ENCODE peak calls at places on chromosomes 11 and 22, in ten cellular contexts. One of them, this sample, is unnamed.

GRCh38 chr22:30233582-30233981 is 13.0 kb downstream of the LIF start:
- DNase-seq in sigmoid colon: no peak
- DNase-seq in HT-29: no peak
- DNase-seq in mammary epithelial cell: no peak
- DNase-seq in anterior cingulate cortex: no peak
- DNase-seq in dorsolateral prefrontal cortex: no peak
- DNase-seq in RWPE1: no peak
- DNase-seq in COR-L47: no peak
- DNase-seq in coronary artery: no peak
- DNase-seq in amniotic epithelial cell: no peak
- DNase-seq in this sample: no peak

GRCh38 chr22:36940676-36941075 is 27.2 kb downstream of the CSF2RB start:
- DNase-seq in sigmoid colon: no peak
- DNase-seq in HT-29: no peak
- DNase-seq in mammary epithelial cell: no peak
- DNase-seq in anterior cingulate cortex: no peak
- DNase-seq in dorsolateral prefrontal cortex: no peak
- DNase-seq in RWPE1: no peak
- DNase-seq in COR-L47: no peak
- DNase-seq in coronary artery: no peak
- DNase-seq in amniotic epithelial cell: no peak
- DNase-seq in this sample: no peak

GRCh38 chr11:7882860-7883259 is 48.2 kb downstream of the OR10A6 start:
- DNase-seq in sigmoid colon: no peak
- DNase-seq in HT-29: no peak
- DNase-seq in mammary epithelial cell: no peak
- DNase-seq in anterior cingulate cortex: no peak
- DNase-seq in dorsolateral prefrontal cortex: no peak
- DNase-seq in RWPE1: no peak
- DNase-seq in COR-L47: no peak
- DNase-seq in coronary artery: no peak
- DNase-seq in amniotic epithelial cell: no peak
- DNase-seq in this sample: no peak

GRCh38 chr11:92707173-92707619 is 262.3 kb upstream of the MTNR1B start:
- DNase-seq in sigmoid colon: no peak
- DNase-seq in HT-29: no peak
- DNase-seq in mammary epithelial cell: peak; percentile 98
- DNase-seq in anterior cingulate cortex: no peak
- DNase-seq in dorsolateral prefrontal cortex: no peak
- DNase-seq in RWPE1: peak; percentile 67
- DNase-seq in COR-L47: peak; percentile 98
- DNase-seq in coronary artery: no peak
- DNase-seq in amniotic epithelial cell: no peak
- DNase-seq in this sample: no peak

GRCh38 chr11:110317516-110317932 is 21.1 kb upstream of the RDX start:
- DNase-seq in sigmoid colon: no peak
- DNase-seq in HT-29: peak; percentile 36
- DNase-seq in mammary epithelial cell: peak; percentile 33
- DNase-seq in anterior cingulate cortex: no peak
- DNase-seq in dorsolateral prefrontal cortex: no peak
- DNase-seq in RWPE1: no peak
- DNase-seq in COR-L47: peak; percentile 95
- DNase-seq in coronary artery: no peak
- DNase-seq in amniotic epithelial cell: peak; percentile 58
- DNase-seq in this sample: no peak

GRCh38 chr11:25928076-25928475 is 403.9 kb upstream of the ANO3 start:
- DNase-seq in sigmoid colon: no peak
- DNase-seq in HT-29: no peak
- DNase-seq in mammary epithelial cell: no peak
- DNase-seq in anterior cingulate cortex: no peak
- DNase-seq in dorsolateral prefrontal cortex: no peak
- DNase-seq in RWPE1: no peak
- DNase-seq in COR-L47: no peak
- DNase-seq in coronary artery: no peak
- DNase-seq in amniotic epithelial cell: no peak
- DNase-seq in this sample: no peak

GRCh38 chr11:8022876-8023275 is 35.7 kb downstream of the EIF3F start:
- DNase-seq in sigmoid colon: no peak
- DNase-seq in HT-29: no peak
- DNase-seq in mammary epithelial cell: no peak
- DNase-seq in anterior cingulate cortex: no peak
- DNase-seq in dorsolateral prefrontal cortex: no peak
- DNase-seq in RWPE1: no peak
- DNase-seq in COR-L47: no peak
- DNase-seq in coronary artery: peak; percentile 71
- DNase-seq in amniotic epithelial cell: no peak
- DNase-seq in this sample: peak; percentile 26

GRCh38 chr11:85755285-85755684 is 55.7 kb downstream of the SYTL2 start:
- DNase-seq in sigmoid colon: no peak
- DNase-seq in HT-29: no peak
- DNase-seq in mammary epithelial cell: no peak
- DNase-seq in anterior cingulate cortex: no peak
- DNase-seq in dorsolateral prefrontal cortex: no peak
- DNase-seq in RWPE1: no peak
- DNase-seq in COR-L47: no peak
- DNase-seq in coronary artery: no peak
- DNase-seq in amniotic epithelial cell: no peak
- DNase-seq in this sample: no peak

GRCh38 chr11:120130991-120131760 is 6.7 kb downstream of the TRIM29 start:
- DNase-seq in sigmoid colon: peak; percentile 33
- DNase-seq in HT-29: no peak
- DNase-seq in mammary epithelial cell: no peak
- DNase-seq in anterior cingulate cortex: no peak
- DNase-seq in dorsolateral prefrontal cortex: peak; percentile 13
- DNase-seq in RWPE1: no peak
- DNase-seq in COR-L47: no peak
- DNase-seq in coronary artery: peak; percentile 62
- DNase-seq in amniotic epithelial cell: no peak
- DNase-seq in this sample: peak; percentile 73

GRCh38 chr11:61567286-61568061 is 13.4 kb downstream of the SYT7 start:
- DNase-seq in sigmoid colon: peak; percentile 79
- DNase-seq in HT-29: peak; percentile 92
- DNase-seq in mammary epithelial cell: peak; percentile 70
- DNase-seq in anterior cingulate cortex: peak; percentile 46
- DNase-seq in dorsolateral prefrontal cortex: peak; percentile 71
- DNase-seq in RWPE1: peak; percentile 88
- DNase-seq in COR-L47: no peak
- DNase-seq in coronary artery: no peak
- DNase-seq in amniotic epithelial cell: peak; percentile 70
- DNase-seq in this sample: peak; percentile 87

GRCh38 chr11:114166897-114167323 is 107.4 kb downstream of the ZBTB16 start:
- DNase-seq in sigmoid colon: peak; percentile 82
- DNase-seq in HT-29: no peak
- DNase-seq in mammary epithelial cell: peak; percentile 83
- DNase-seq in anterior cingulate cortex: no peak
- DNase-seq in dorsolateral prefrontal cortex: no peak
- DNase-seq in RWPE1: peak; percentile 77
- DNase-seq in COR-L47: peak; percentile 74
- DNase-seq in coronary artery: no peak
- DNase-seq in amniotic epithelial cell: peak; percentile 92
- DNase-seq in this sample: no peak

GRCh38 chr11:73012121-73012863 is 129.8 kb downstream of the FCHSD2 start:
- DNase-seq in sigmoid colon: no peak
- DNase-seq in HT-29: no peak
- DNase-seq in mammary epithelial cell: peak; percentile 31
- DNase-seq in anterior cingulate cortex: no peak
- DNase-seq in dorsolateral prefrontal cortex: no peak
- DNase-seq in RWPE1: peak; percentile 3
- DNase-seq in COR-L47: peak; percentile 20
- DNase-seq in coronary artery: no peak
- DNase-seq in amniotic epithelial cell: peak; percentile 48
- DNase-seq in this sample: no peak

GRCh38 chr11:116459644-116460043 is 313.1 kb downstream of the BUD13 start:
- DNase-seq in sigmoid colon: no peak
- DNase-seq in HT-29: no peak
- DNase-seq in mammary epithelial cell: no peak
- DNase-seq in anterior cingulate cortex: no peak
- DNase-seq in dorsolateral prefrontal cortex: no peak
- DNase-seq in RWPE1: no peak
- DNase-seq in COR-L47: no peak
- DNase-seq in coronary artery: no peak
- DNase-seq in amniotic epithelial cell: no peak
- DNase-seq in this sample: no peak

GRCh38 chr22:37893583-37893983 is 12.5 kb upstream of the MICALL1 start:
- DNase-seq in sigmoid colon: no peak
- DNase-seq in HT-29: no peak
- DNase-seq in mammary epithelial cell: no peak
- DNase-seq in anterior cingulate cortex: no peak
- DNase-seq in dorsolateral prefrontal cortex: no peak
- DNase-seq in RWPE1: no peak
- DNase-seq in COR-L47: no peak
- DNase-seq in coronary artery: no peak
- DNase-seq in amniotic epithelial cell: no peak
- DNase-seq in this sample: no peak

GRCh38 chr11:107040447-107041444 is 22.5 kb upstream of the GUCY1A2 start:
- DNase-seq in sigmoid colon: no peak
- DNase-seq in HT-29: no peak
- DNase-seq in mammary epithelial cell: peak; percentile 61
- DNase-seq in anterior cingulate cortex: no peak
- DNase-seq in dorsolateral prefrontal cortex: no peak
- DNase-seq in RWPE1: no peak
- DNase-seq in COR-L47: no peak
- DNase-seq in coronary artery: no peak
- DNase-seq in amniotic epithelial cell: peak; percentile 91
- DNase-seq in this sample: no peak

GRCh38 chr11:46242961-46243795 is 34.3 kb upstream of the CREB3L1 start:
- DNase-seq in sigmoid colon: peak; percentile 97
- DNase-seq in HT-29: peak; percentile 96
- DNase-seq in mammary epithelial cell: peak; percentile 90
- DNase-seq in anterior cingulate cortex: peak; percentile 69
- DNase-seq in dorsolateral prefrontal cortex: peak; percentile 91
- DNase-seq in RWPE1: peak; percentile 97
- DNase-seq in COR-L47: peak; percentile 83
- DNase-seq in coronary artery: peak; percentile 94
- DNase-seq in amniotic epithelial cell: peak; percentile 89
- DNase-seq in this sample: peak; percentile 95

GRCh38 chr11:69287968-69288882 is 5.7 kb upstream of the MYEOV start:
- DNase-seq in sigmoid colon: no peak
- DNase-seq in HT-29: peak; percentile 45
- DNase-seq in mammary epithelial cell: no peak
- DNase-seq in anterior cingulate cortex: no peak
- DNase-seq in dorsolateral prefrontal cortex: no peak
- DNase-seq in RWPE1: no peak
- DNase-seq in COR-L47: no peak
- DNase-seq in coronary artery: no peak
- DNase-seq in amniotic epithelial cell: peak; percentile 10
- DNase-seq in this sample: no peak

GRCh38 chr11:12789054-12789453 is 114.8 kb downstream of the TEAD1 start:
- DNase-seq in sigmoid colon: no peak
- DNase-seq in HT-29: no peak
- DNase-seq in mammary epithelial cell: no peak
- DNase-seq in anterior cingulate cortex: no peak
- DNase-seq in dorsolateral prefrontal cortex: no peak
- DNase-seq in RWPE1: no peak
- DNase-seq in COR-L47: no peak
- DNase-seq in coronary artery: no peak
- DNase-seq in amniotic epithelial cell: no peak
- DNase-seq in this sample: no peak

GRCh38 chr11:59578369-59578768 is 37.2 kb downstream of the OSBP start:
- DNase-seq in sigmoid colon: no peak
- DNase-seq in HT-29: no peak
- DNase-seq in mammary epithelial cell: no peak
- DNase-seq in anterior cingulate cortex: no peak
- DNase-seq in dorsolateral prefrontal cortex: no peak
- DNase-seq in RWPE1: no peak
- DNase-seq in COR-L47: no peak
- DNase-seq in coronary artery: no peak
- DNase-seq in amniotic epithelial cell: no peak
- DNase-seq in this sample: no peak

GRCh38 chr11:74671520-74672196 is 59.6 kb downstream of the CHRDL2 start:
- DNase-seq in sigmoid colon: no peak
- DNase-seq in HT-29: no peak
- DNase-seq in mammary epithelial cell: no peak
- DNase-seq in anterior cingulate cortex: no peak
- DNase-seq in dorsolateral prefrontal cortex: peak; percentile 28
- DNase-seq in RWPE1: no peak
- DNase-seq in COR-L47: no peak
- DNase-seq in coronary artery: no peak
- DNase-seq in amniotic epithelial cell: peak; percentile 76
- DNase-seq in this sample: no peak

GRCh38 chr11:18599739-18600230 is at the start of gene MISFA:
- DNase-seq in sigmoid colon: no peak
- DNase-seq in HT-29: no peak
- DNase-seq in mammary epithelial cell: no peak
- DNase-seq in anterior cingulate cortex: no peak
- DNase-seq in dorsolateral prefrontal cortex: no peak
- DNase-seq in RWPE1: no peak
- DNase-seq in COR-L47: no peak
- DNase-seq in coronary artery: peak; percentile 8
- DNase-seq in amniotic epithelial cell: peak; percentile 72
- DNase-seq in this sample: no peak

GRCh38 chr11:18701614-18702216 is 3.1 kb downstream of the TMEM86A start:
- DNase-seq in sigmoid colon: peak; percentile 60
- DNase-seq in HT-29: no peak
- DNase-seq in mammary epithelial cell: no peak
- DNase-seq in anterior cingulate cortex: no peak
- DNase-seq in dorsolateral prefrontal cortex: no peak
- DNase-seq in RWPE1: no peak
- DNase-seq in COR-L47: no peak
- DNase-seq in coronary artery: no peak
- DNase-seq in amniotic epithelial cell: no peak
- DNase-seq in this sample: peak; percentile 60

GRCh38 chr22:26589367-26589844 is 526 bp downstream of the TPST2 start:
- DNase-seq in sigmoid colon: no peak
- DNase-seq in HT-29: peak; percentile 25
- DNase-seq in mammary epithelial cell: no peak
- DNase-seq in anterior cingulate cortex: no peak
- DNase-seq in dorsolateral prefrontal cortex: no peak
- DNase-seq in RWPE1: peak; percentile 13
- DNase-seq in COR-L47: no peak
- DNase-seq in coronary artery: peak; percentile 79
- DNase-seq in amniotic epithelial cell: no peak
- DNase-seq in this sample: peak; percentile 78

GRCh38 chr11:27234043-27234668 is 128.9 kb downstream of the CCDC34 start:
- DNase-seq in sigmoid colon: peak; percentile 75
- DNase-seq in HT-29: peak; percentile 46
- DNase-seq in mammary epithelial cell: peak; percentile 80
- DNase-seq in anterior cingulate cortex: no peak
- DNase-seq in dorsolateral prefrontal cortex: no peak
- DNase-seq in RWPE1: peak; percentile 25
- DNase-seq in COR-L47: no peak
- DNase-seq in coronary artery: no peak
- DNase-seq in amniotic epithelial cell: peak; percentile 99
- DNase-seq in this sample: no peak

GRCh38 chr11:47001666-47002285 is 65.2 kb downstream of the CSTPP1 start:
- DNase-seq in sigmoid colon: no peak
- DNase-seq in HT-29: no peak
- DNase-seq in mammary epithelial cell: no peak
- DNase-seq in anterior cingulate cortex: no peak
- DNase-seq in dorsolateral prefrontal cortex: no peak
- DNase-seq in RWPE1: no peak
- DNase-seq in COR-L47: peak; percentile 35
- DNase-seq in coronary artery: no peak
- DNase-seq in amniotic epithelial cell: no peak
- DNase-seq in this sample: no peak

This sample was measured in cardiac septum.